ENCODE peak calls at places on chromosomes 12 and 14, in eight cellular contexts. X is fibroblast of lung; T is IMR-90; S is body of pancreas; B is GM23338; P is CD8-positive, alpha-beta T cell; R is astrocyte; Z is K562. O is an unnamed sample.

GRCh38 chr12:120119395-120119973 is 2.9 kb upstream of the RAB35 start:
- DNase-seq in X (peak; percentile 33), T (peak; percentile 90), S (no peak), B (no peak), P (no peak), R (no peak), Z (no peak), O (peak; percentile 45)

GRCh38 chr12:127149226-127149964 is 1117.6 kb upstream of the TMEM132C start:
- DNase-seq in X (peak; percentile 90), T (peak; percentile 68), S (no peak), B (no peak), P (no peak), R (peak; percentile 90), Z (no peak), O (no peak)

GRCh38 chr12:117818400-117818799 is 150.4 kb downstream of the KSR2 start:
- DNase-seq in X (no peak), T (no peak), S (no peak), B (no peak), P (no peak), R (no peak), Z (no peak), O (no peak)

GRCh38 chr12:68831272-68831671 is 23.3 kb downstream of the MDM2 start:
- DNase-seq in X (no peak), T (no peak), S (no peak), B (peak; percentile 61), P (no peak), R (no peak), Z (no peak), O (no peak)

GRCh38 chr14:34678306-34678705 is 36.1 kb downstream of the CFL2 start:
- DNase-seq in X (peak; percentile 77), T (no peak), S (no peak), B (no peak), P (no peak), R (peak; percentile 73), Z (no peak), O (peak; percentile 16)

GRCh38 chr12:3190101-3190500 is 112.9 kb downstream of the TSPAN9 start:
- DNase-seq in X (no peak), T (no peak), S (no peak), B (no peak), P (no peak), R (no peak), Z (no peak), O (no peak)

GRCh38 chr12:15712823-15713663 is 76.1 kb downstream of the EPS8 start:
- DNase-seq in X (no peak), T (no peak), S (peak; percentile 71), B (no peak), P (no peak), R (no peak), Z (no peak), O (peak; percentile 50)

GRCh38 chr14:102215071-102215470 is 75.4 kb downstream of the WDR20 start:
- DNase-seq in X (peak; percentile 88), T (peak; percentile 84), S (no peak), B (no peak), P (no peak), R (peak; percentile 82), Z (no peak), O (no peak)

DNA sequence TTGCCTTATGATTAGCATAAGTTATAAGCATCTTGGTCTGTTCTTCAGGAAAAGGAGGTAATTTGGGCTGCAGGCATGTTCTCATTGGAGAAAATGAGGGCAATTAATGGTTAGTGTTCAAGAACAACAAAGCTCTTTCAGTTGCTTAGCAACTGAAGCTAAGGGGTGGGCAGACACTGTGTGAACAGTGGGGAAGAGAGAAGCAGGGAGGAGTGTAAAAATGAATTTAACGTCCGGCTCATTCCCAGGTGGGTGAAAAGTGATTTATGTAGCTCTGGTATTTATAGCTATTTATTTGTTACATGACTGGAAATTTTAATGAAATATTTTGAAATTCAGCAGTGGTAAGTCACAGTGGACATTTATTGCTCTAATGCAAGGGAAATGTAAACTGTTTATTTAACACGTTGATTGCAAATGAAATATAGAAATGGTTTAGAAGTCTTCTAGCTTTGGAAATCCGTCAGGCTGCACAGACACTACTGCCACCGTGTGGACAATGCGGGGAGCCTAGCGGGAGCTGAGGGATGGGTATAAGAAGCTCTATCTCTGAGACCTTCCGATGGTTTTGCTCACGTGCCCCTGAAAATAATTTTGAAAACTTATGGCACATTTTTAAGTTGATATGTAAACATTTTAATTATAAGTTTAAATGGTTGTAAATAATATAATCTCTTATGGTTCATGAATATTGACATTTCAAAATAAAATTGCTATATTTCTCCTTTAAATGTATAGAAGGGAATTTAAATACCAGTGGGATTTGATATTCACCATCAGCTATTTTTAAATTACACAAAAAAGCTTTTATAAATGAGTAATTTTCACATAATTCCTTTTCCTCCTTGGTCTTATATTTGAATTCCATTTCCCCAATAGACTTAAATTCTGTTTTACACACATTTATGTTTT is 54.5 kb downstream of the E2F7 start:
- DNase-seq in X (peak; percentile 62), T (peak; percentile 89), S (peak; percentile 66), B (peak; percentile 85), P (peak; percentile 76), R (peak; percentile 45), Z (peak; percentile 70), O (peak; percentile 70)
- H3K4me3 ChIP-seq in X (no peak overlapping the region), T (no peak overlapping the region), S (no peak overlapping the region), B (no peak overlapping the region), P (no peak overlapping the region), R (no peak overlapping the region), Z (no peak overlapping the region), O (no peak overlapping the region)

GRCh38 chr12:6369916-6370575 is 5.3 kb downstream of the SCNN1A start:
- DNase-seq in X (no peak), T (no peak), S (no peak), B (no peak), P (no peak), R (no peak), Z (no peak), O (no peak)

GRCh38 chr12:6370576-6370935 is 4.8 kb downstream of the SCNN1A start:
- DNase-seq in X (no peak), T (no peak), S (no peak), B (no peak), P (no peak), R (no peak), Z (no peak), O (no peak)

GRCh38 chr12:6367969-6368892 is 7.1 kb downstream of the SCNN1A start:
- DNase-seq in X (no peak), T (no peak), S (no peak), B (no peak), P (no peak), R (no peak), Z (no peak), O (no peak)

GRCh38 chr12:6368906-6369525 is 6.3 kb downstream of the SCNN1A start:
- DNase-seq in X (no peak), T (no peak), S (peak; percentile 77), B (no peak), P (no peak), R (no peak), Z (no peak), O (no peak)

DNA sequence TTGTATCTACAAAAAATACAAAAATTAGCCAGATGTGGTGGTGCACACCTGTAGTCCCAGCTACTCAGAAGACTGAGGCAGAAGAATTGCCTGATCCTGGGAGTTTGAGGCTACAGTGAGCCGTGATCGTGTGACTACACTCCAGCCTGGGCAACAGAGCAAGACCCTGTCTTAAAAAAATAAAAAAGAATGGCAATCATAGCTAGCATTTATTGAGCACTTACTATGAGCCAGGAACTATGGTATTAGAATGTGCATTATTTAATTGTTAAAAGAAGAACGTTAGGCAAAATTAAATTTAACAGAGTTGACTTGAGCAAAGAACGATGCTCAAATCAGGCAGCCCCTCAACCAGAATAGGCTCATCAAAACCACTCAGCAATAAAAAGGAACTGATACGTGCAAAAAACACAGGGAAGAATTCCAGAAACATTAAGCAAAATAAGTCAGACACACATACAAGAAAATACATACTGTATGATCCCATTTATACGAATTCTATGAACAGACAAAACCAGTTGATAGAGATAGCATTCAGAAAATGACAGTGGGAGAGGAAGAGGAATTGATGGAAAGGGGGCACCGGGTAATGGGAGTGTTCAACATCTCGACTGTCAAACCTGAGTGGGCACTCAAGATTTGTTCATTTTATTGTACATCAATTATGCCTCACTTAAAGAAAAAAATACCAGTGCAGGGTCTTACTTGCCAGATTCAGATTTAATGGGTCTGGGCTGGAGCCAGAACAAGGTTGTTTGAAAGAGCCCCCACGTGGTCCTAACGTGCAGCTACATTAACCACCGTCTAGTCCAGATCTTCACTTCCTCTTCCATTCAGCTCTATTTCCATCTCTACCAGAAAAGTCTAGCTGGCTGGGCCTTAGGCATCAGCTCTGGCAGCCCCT is 8.0 kb downstream of the SCNN1A start:
- DNase-seq in X (peak; percentile 42), T (peak; percentile 28), S (no peak), B (no peak), P (peak; percentile 73), R (no peak), Z (no peak), O (no peak)
- TF ChIP-seq CTCF in X (peak; percentile 36), T (peak; percentile 17), S (no peak), B (peak; percentile 32), P (no peak), R (peak; percentile 30), Z (peak; percentile 40), O (peak; percentile 26)

GRCh38 chr12:8452976-8453616 is 2.7 kb upstream of the CLEC6A start:
- DNase-seq in X (no peak), T (no peak), S (no peak), B (no peak), P (no peak), R (no peak), Z (no peak), O (no peak)

GRCh38 chr12:8452036-8452435 is 3.7 kb upstream of the CLEC6A start:
- DNase-seq in X (no peak), T (no peak), S (no peak), B (no peak), P (no peak), R (no peak), Z (no peak), O (no peak)

GRCh38 chr12:8455727-8456360 is at the start of gene CLEC6A:
- DNase-seq in X (no peak), T (no peak), S (no peak), B (no peak), P (no peak), R (no peak), Z (no peak), O (no peak)

GRCh38 chr12:8455281-8455680 is 481 bp upstream of the CLEC6A start:
- DNase-seq in X (no peak), T (no peak), S (no peak), B (no peak), P (no peak), R (no peak), Z (no peak), O (no peak)

GRCh38 chr12:8453796-8454195 is 2.0 kb upstream of the CLEC6A start:
- DNase-seq in X (no peak), T (no peak), S (no peak), B (peak; percentile 47), P (no peak), R (no peak), Z (no peak), O (no peak)
- H3K27me3 ChIP-seq in X (no peaks in the 10 kb centered on the region), T (no peaks in the 10 kb centered on the region), S (no peaks in the 10 kb centered on the region), B (no peaks in the 10 kb centered on the region), P (no peaks in the 10 kb centered on the region), R (no peaks in the 10 kb centered on the region), Z (no peaks in the 10 kb centered on the region), O (no peaks in the 10 kb centered on the region)

GRCh38 chr14:105330491-105330895 is 15.9 kb downstream of the PACS2 start:
- DNase-seq in X (peak; percentile 70), T (peak; percentile 60), S (no peak), B (no peak), P (no peak), R (peak; percentile 60), Z (no peak), O (peak; percentile 45)

GRCh38 chr14:105328070-105328677 is 13.6 kb downstream of the PACS2 start:
- DNase-seq in X (no peak), T (no peak), S (no peak), B (no peak), P (no peak), R (no peak), Z (no peak), O (no peak)

GRCh38 chr14:105329411-105330200 is 15.1 kb downstream of the PACS2 start:
- DNase-seq in X (no peak), T (no peak), S (no peak), B (no peak), P (no peak), R (no peak), Z (no peak), O (no peak)

GRCh38 chr14:105326891-105327694 is 12.5 kb downstream of the PACS2 start:
- DNase-seq in X (no peak), T (no peak), S (no peak), B (peak; percentile 63), P (no peak), R (no peak), Z (no peak), O (no peak)

DNA sequence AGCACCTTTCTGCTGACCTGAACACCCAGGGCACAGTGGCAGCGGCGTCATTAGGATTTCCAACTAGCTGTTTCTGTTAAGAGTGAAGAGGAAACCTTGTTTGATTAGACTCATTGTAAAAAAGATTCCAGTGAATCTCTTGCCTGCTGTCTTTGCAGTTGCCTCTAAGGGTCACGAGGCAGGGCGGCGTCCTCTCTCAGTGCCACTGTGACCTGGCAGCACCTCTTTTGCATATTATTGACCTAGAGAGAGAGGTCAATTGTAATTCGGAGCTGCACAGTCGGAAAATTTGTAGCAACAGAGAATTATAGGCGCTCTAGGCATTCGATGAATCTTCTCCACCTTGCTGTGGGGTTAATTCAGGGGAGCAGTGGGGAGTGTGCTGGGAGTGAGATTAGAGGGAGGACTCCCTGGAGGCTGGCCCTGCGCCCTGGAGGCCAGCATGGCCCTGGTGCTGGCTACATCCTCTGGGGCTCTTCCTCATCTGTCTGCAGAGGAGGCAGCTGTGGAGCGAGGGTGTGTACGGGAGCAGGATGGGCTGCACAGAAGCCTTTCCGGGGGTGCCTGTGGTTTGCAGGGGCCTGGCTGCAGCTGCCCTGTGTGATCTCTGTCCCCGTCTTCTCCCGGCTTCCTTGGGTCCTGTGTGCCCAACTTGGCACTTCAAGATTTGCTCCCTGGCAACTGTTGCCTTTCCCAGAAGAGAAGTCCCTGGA is 14.3 kb downstream of the PACS2 start:
- DNase-seq in X (no peak), T (no peak), S (no peak), B (no peak), P (no peak), R (no peak), Z (no peak), O (no peak)
- H3K4me3 ChIP-seq in X (no peak overlapping the region), T (no peak overlapping the region), S (no peak overlapping the region), B (no peak overlapping the region), P (no peak overlapping the region), R (no peak overlapping the region), Z (no peak overlapping the region), O (no peak overlapping the region)